ENCODE peak calls at places on chromosome 9, in ten cellular contexts. W is HuH-7.5, T is endothelial cell, C is GM13976, D is NCI-H748 treated with DMSO at 0.1 percent for 48 hours, I is tibial artery, P is NCI-H1105, V is NCI-H1092 treated with DMSO at 0.1 percent for 48 hours, X is COLO829, L is MCF 10A. M is an unnamed sample.

GRCh38 chr9:32986971-32987370 is 14.5 kb downstream of the APTX start:
- DNase-seq in L (peak), X (no peak), I (no peak), V (no peak), T (no peak), W (no peak), P (no peak), C (no peak), D (no peak), M (no peak)

GRCh38 chr9:126705767-126706697 is 92.3 kb downstream of the LMX1B start:
- DNase-seq in X (peak), V (no peak), P (no peak), D (peak), I (peak), C (peak), T (peak), W (peak), L (peak), M (peak)

GRCh38 chr9:93115486-93115885 is 18.6 kb downstream of the NINJ1 start:
- DNase-seq in C (no peak), D (no peak), V (no peak), L (no peak), W (no peak), I (no peak), T (no peak), X (no peak), P (no peak), M (peak)

GRCh38 chr9:966936-967335 is 9.5 kb upstream of the DMRT3 start:
- DNase-seq in P (no peak), D (peak), I (no peak), T (no peak), X (no peak), L (no peak), W (no peak), C (no peak), V (no peak), M (no peak)

GRCh38 chr9:703392-703791 is 138.1 kb upstream of the DMRT1 start:
- DNase-seq in L (no peak), D (no peak), T (no peak), P (no peak), X (no peak), V (no peak), C (no peak), I (no peak), W (no peak), M (no peak)

GRCh38 chr9:108467653-108468324 is 388.0 kb downstream of the ACTL7B start:
- DNase-seq in V (no peak), T (no peak), L (no peak), D (no peak), W (no peak), C (no peak), X (no peak), I (no peak), P (no peak), M (no peak)

GRCh38 chr9:79408200-79408599 is 163.6 kb upstream of the TLE4 start:
- DNase-seq in C (no peak), X (no peak), L (no peak), T (no peak), P (no peak), W (no peak), I (no peak), D (no peak), V (no peak), M (no peak)

GRCh38 chr9:98248737-98249474 is 6.5 kb downstream of the TBC1D2 start:
- DNase-seq in T (no peak), W (no peak), D (no peak), I (peak), V (no peak), C (no peak), P (no peak), X (no peak), L (peak), M (peak)

GRCh38 chr9:70668751-70669150 is 254.3 kb upstream of the KLF9 start:
- DNase-seq in V (no peak), L (peak), P (no peak), W (no peak), T (no peak), D (no peak), X (peak), C (no peak), I (peak), M (no peak)

GRCh38 chr9:112377684-112378344 is 2.1 kb upstream of the HSDL2 start:
- DNase-seq in L (no peak), C (no peak), P (no peak), D (no peak), W (no peak), V (no peak), X (no peak), I (no peak), T (no peak), M (no peak)

GRCh38 chr9:4665357-4665756 is 923 bp downstream of the SPATA6L start:
- DNase-seq in C (no peak), I (no peak), D (peak), W (no peak), T (no peak), V (peak), L (peak), X (no peak), P (no peak), M (no peak)

GRCh38 chr9:23721466-23721865 is 104.6 kb downstream of the ELAVL2 start:
- DNase-seq in V (no peak), D (no peak), C (no peak), P (no peak), X (no peak), L (no peak), I (no peak), T (no peak), W (no peak), M (no peak)

GRCh38 chr9:92438900-92439526 is 14.7 kb upstream of the OMD start:
- DNase-seq in P (no peak), T (no peak), L (peak), W (no peak), D (no peak), C (no peak), X (peak), I (no peak), V (no peak), M (no peak)

GRCh38 chr9:87570000-87570834 is 72.5 kb downstream of the DAPK1 start:
- DNase-seq in T (no peak), V (peak), D (peak), L (no peak), C (no peak), X (no peak), I (no peak), W (peak), P (no peak), M (no peak)